ENCODE peak calls at places on chromosomes 3 and 15, in eight cellular contexts. F is fibroblast of mammary gland; L is stimulated activated CD8-positive, alpha-beta memory T cell treated with anti-CD3 and anti-CD28 coated beads, Interleukin-2, amount 100 ng/mL, for 1 hour; Z is T47D; Q is cardiac septum; T is cardiac fibroblast; W is NCI-H1092 treated with DMSO at 0.1 percent for 48 hours; N is AG04450. U is an unnamed sample.

GRCh38 chr3:182544542-182544941 is 248.8 kb upstream of the ATP11B start:
- DNase-seq in F (no peak), L (no peak), Z (peak), Q (no peak), T (no peak), W (no peak), N (no peak), U (no peak)

GRCh38 chr15:100559330-100559729 is 30.6 kb upstream of the CERS3 start:
- DNase-seq in F (peak), L (no peak), Z (peak), Q (no peak), T (peak), W (no peak), N (peak), U (no peak)

GRCh38 chr15:92393287-92393993 is at the start of gene ST8SIA2:
- DNase-seq in F (peak), L (no peak), Z (no peak), Q (no peak), T (no peak), W (peak), N (no peak), U (no peak)

GRCh38 chr15:75649848-75650247 is 2.1 kb downstream of the SNX33 start:
- DNase-seq in F (peak), L (no peak), Z (no peak), Q (no peak), T (no peak), W (no peak), N (no peak), U (no peak)

GRCh38 chr3:10198761-10199688 is 34.3 kb downstream of the IRAK2 start:
- DNase-seq in F (peak), L (no peak), Z (peak), Q (no peak), T (peak), W (no peak), N (no peak), U (peak)

GRCh38 chr15:73699249-73700040 is 15.3 kb downstream of the CD276 start:
- DNase-seq in F (no peak), L (no peak), Z (no peak), Q (no peak), T (no peak), W (no peak), N (no peak), U (no peak)

GRCh38 chr15:52728899-52729298 is 49.7 kb upstream of the ATOSA start:
- DNase-seq in F (peak), L (no peak), Z (no peak), Q (no peak), T (peak), W (no peak), N (peak), U (no peak)

GRCh38 chr3:55647675-55648074 is 160.6 kb upstream of the WNT5A start:
- DNase-seq in F (no peak), L (no peak), Z (no peak), Q (no peak), T (no peak), W (no peak), N (no peak), U (no peak)

GRCh38 chr3:194537732-194538247 is 51.0 kb upstream of the ATP13A3 start:
- DNase-seq in F (peak), L (no peak), Z (peak), Q (no peak), T (peak), W (peak), N (no peak), U (no peak)

GRCh38 chr15:99452728-99453643 is 112.8 kb upstream of the MEF2A start:
- DNase-seq in F (no peak), L (no peak), Z (no peak), Q (peak), T (peak), W (no peak), N (no peak), U (peak)

GRCh38 chr3:62445267-62445666 is 71.9 kb upstream of the FEZF2 start:
- DNase-seq in F (peak), L (no peak), Z (no peak), Q (no peak), T (peak), W (no peak), N (no peak), U (no peak)

GRCh38 chr3:156561533-156561932 is 6.6 kb upstream of the SSR3 start:
- DNase-seq in F (no peak), L (no peak), Z (no peak), Q (no peak), T (no peak), W (no peak), N (no peak), U (no peak)

U was measured in RWPE2.